ENCODE peak calls at places on chromosome 1, in four cellular contexts. H, T, S and J are unnamed samples.
A peak's percentile ranks its signal among the peaks of the same experiment; 100 is the strongest.

GRCh38 chr1:24411963-24412362 is 1.6 kb downstream of the STPG1 start:
- DNase-seq in H (peak; percentile 78), S (no peak), T (no peak), J (no peak)

GRCh38 chr1:67789551-67789950 is 43.7 kb downstream of the GNG12 start:
- DNase-seq in T (no peak), S (no peak), H (no peak), J (no peak)

GRCh38 chr1:168121314-168122029 is 15.3 kb downstream of the GPR161 start:
- DNase-seq in T (no peak), S (no peak), H (no peak), J (no peak)

GRCh38 chr1:81186271-81186670 is 614.5 kb upstream of the ADGRL2 start:
- DNase-seq in T (no peak), S (no peak), H (no peak), J (no peak)

GRCh38 chr1:232788235-232788872 is 16.9 kb upstream of the MAP10 start:
- DNase-seq in S (no peak), T (no peak), H (no peak), J (no peak)

GRCh38 chr1:78092686-78093085 is 46.9 kb downstream of the GIPC2 start:
- DNase-seq in S (no peak), T (no peak), H (no peak), J (no peak)

GRCh38 chr1:170985406-170985805 is 50.1 kb downstream of the MROH9 start:
- DNase-seq in H (no peak), S (no peak), T (no peak), J (no peak)

GRCh38 chr1:182198006-182198605 is 136.6 kb upstream of the ZNF648 start:
- DNase-seq in H (peak; percentile 49), T (no peak), S (no peak), J (no peak)

GRCh38 chr1:157994704-157995540 is 1.5 kb downstream of the KIRREL1 start:
- DNase-seq in H (no peak), T (no peak), S (no peak), J (no peak)

GRCh38 chr1:210467440-210468040 is 138.8 kb downstream of the HHAT start:
- DNase-seq in H (no peak), T (no peak), S (no peak), J (no peak)

GRCh38 chr1:20439282-20439681 is 46.7 kb downstream of the CAMK2N1 start:
- DNase-seq in H (peak; percentile 6), S (no peak), T (no peak), J (peak; percentile 28)

GRCh38 chr1:4425892-4426291 is 228.5 kb upstream of the AJAP1 start:
- DNase-seq in S (no peak), T (no peak), H (peak; percentile 65), J (no peak)

GRCh38 chr1:21251773-21252471 is 38.3 kb downstream of the ECE1 start:
- DNase-seq in T (no peak), H (peak; percentile 38), S (peak; percentile 91), J (no peak)

GRCh38 chr1:110205156-110205555 is 5.0 kb upstream of the KCNC4 start:
- DNase-seq in H (no peak), T (no peak), S (no peak), J (no peak)

GRCh38 chr1:31433396-31433930 is 20.4 kb downstream of the SERINC2 start:
- DNase-seq in T (no peak), S (no peak), H (no peak), J (no peak)

GRCh38 chr1:235017719-235018118 is 110.9 kb downstream of the TOMM20 start:
- DNase-seq in S (peak; percentile 41), H (no peak), T (no peak), J (no peak)

GRCh38 chr1:174021611-174022079 is 512 bp downstream of the RC3H1 start:
- DNase-seq in T (no peak), S (peak; percentile 24), H (peak; percentile 76), J (peak; percentile 68)

GRCh38 chr1:177384461-177384860 is 213.7 kb downstream of the BRINP2 start:
- DNase-seq in S (no peak), H (no peak), T (no peak), J (no peak)

GRCh38 chr1:186605762-186606350 is 74.4 kb downstream of the PTGS2 start:
- DNase-seq in H (peak; percentile 5), T (no peak), S (peak; percentile 23), J (peak; percentile 69)

GRCh38 chr1:93571623-93572310 is 109.9 kb downstream of the BCAR3 start:
- DNase-seq in S (no peak), T (no peak), H (no peak), J (no peak)

GRCh38 chr1:20141466-20141865 is 2.3 kb downstream of the PLA2G2F start:
- DNase-seq in H (no peak), S (no peak), T (no peak), J (no peak)

GRCh38 chr1:173415490-173415889 is 61.6 kb upstream of the PRDX6 start:
- DNase-seq in T (peak; percentile 79), S (no peak), H (no peak), J (no peak)

DNA sequence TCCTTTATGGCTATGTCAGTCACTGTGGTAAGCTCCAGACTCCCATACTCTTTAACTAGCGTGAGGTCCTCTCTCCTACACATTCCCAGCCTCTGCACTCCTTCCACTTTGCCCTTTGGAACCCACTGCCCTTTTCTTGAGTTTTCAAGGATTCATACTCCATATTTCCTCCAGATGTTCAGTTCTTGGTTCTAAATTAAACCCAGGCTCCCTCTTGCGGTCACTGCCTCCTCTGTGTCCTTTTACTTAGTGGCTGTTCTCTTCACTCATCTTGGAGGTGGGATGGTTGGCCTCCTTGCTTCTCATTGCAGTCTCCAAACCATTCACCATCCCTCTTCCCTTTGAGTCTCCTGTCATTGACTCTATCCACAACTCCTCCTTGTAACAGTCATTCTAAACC is 208.1 kb downstream of the TGFB2 start:
- DNase-seq in S (no peak), H (peak; percentile 56), T (no peak), J (no peak)
- TF ChIP-seq CBFB in S (no peak), H (no peak), T (no peak), J (no peak)

GRCh38 chr1:156004843-156005593 is 15.7 kb downstream of the SSR2 start:
- DNase-seq in T (no peak), H (no peak), S (no peak), J (no peak)
- TF ChIP-seq MAX in T (no peak), H (no peak), S (no peak), J (no peak)

GRCh38 chr1:189033171-189033570 is 1444.5 kb downstream of the BRINP3 start:
- DNase-seq in H (no peak), S (no peak), T (no peak), J (no peak)

GRCh38 chr1:189036628-189037027 is 1441.0 kb downstream of the BRINP3 start:
- DNase-seq in H (no peak), S (no peak), T (no peak), J (no peak)
- TF ChIP-seq CREM in H (no peak), S (no peak), T (no peak), J (no peak)

GRCh38 chr1:220001095-220001501 is 45.2 kb downstream of the EPRS1 start:
- DNase-seq in H (no peak), S (no peak), T (no peak), J (no peak)
- TF ChIP-seq CBFB in H (no peak), S (no peak), T (no peak), J (no peak)

GRCh38 chr1:151680812-151681211 is 35.8 kb downstream of the CELF3 start:
- DNase-seq in T (no peak), H (no peak), S (no peak), J (no peak)
- TF ChIP-seq MAX in T (no peak), H (no peak), S (no peak), J (no peak)

DNA sequence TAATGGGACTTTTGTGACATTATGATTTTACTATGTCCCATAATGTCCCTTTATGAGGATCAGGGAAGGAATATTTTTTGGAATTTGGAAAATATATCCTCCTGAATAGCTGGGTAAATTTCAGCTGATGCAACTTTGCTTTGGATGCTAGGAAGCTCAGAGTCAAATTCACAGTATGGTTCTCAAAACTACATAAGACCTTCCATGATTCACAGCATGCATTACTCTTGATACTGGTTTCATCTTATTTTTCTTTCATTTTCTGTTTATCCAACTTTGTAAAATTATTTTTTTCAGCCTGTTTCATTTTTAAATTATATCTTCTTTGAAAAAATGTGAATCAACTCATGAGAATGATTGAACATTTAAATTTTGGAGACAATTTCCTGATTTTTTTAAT is 160.2 kb downstream of the ATP6V1G3 start:
- DNase-seq in S (no peak), H (no peak), T (no peak), J (no peak)
- TF ChIP-seq CREM in S (no peak), H (no peak), T (no peak), J (no peak)

GRCh38 chr1:2210786-2211185 is 16.2 kb upstream of the FAAP20 start:
- DNase-seq in H (no peak), S (no peak), T (no peak), J (no peak)

GRCh38 chr1:2208309-2209239 is 14.0 kb upstream of the FAAP20 start:
- DNase-seq in H (no peak), T (no peak), S (peak; percentile 93), J (no peak)

GRCh38 chr1:2209400-2210083 is 15.0 kb upstream of the FAAP20 start:
- DNase-seq in H (no peak), S (no peak), T (no peak), J (no peak)

GRCh38 chr1:2212167-2212541 is 16.0 kb upstream of the SKI start:
- DNase-seq in T (no peak), H (no peak), S (no peak), J (peak; percentile 53)

DNA sequence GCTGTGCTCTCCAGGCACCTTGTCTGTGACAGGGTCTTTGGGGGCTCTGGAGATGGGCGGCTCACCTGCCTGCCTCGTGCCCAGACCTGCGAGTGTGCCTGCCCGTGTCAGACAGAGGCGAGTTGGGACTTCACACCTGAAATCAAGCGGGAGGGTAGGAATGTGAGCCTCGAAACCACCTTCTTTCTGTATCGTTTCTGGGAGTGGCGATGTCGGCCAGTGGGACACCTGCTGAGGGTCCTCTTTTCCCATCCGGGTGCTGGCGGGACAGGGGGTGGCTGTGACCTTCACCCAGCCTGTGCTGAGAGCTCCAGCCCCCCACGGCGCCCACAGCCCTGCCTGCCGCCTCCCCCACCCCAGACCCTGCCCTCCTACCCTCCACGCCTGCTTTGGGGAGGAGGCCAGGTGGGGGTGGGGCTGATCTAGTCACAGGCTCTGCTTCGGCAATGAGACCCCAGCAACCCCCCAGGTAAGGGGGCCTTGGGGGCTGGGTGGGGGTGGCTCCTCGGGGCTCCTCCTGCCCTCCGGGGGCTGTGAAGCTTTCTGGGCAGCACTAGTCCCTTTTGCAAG is 15.6 kb upstream of the FAAP20 start:
- DNase-seq in H (no peak), T (no peak), S (no peak), J (no peak)
- TF ChIP-seq CBFB in H (no peak), T (no peak), S (no peak), J (no peak)

GRCh38 chr1:25485536-25486235 is 55.0 kb downstream of the MACO1 start:
- DNase-seq in T (no peak), S (no peak), H (no peak), J (no peak)

GRCh38 chr1:25487628-25488027 is 55.8 kb upstream of the LDLRAP1 start:
- DNase-seq in S (peak; percentile 8), T (no peak), H (peak; percentile 57), J (no peak)

GRCh38 chr1:25484096-25484495 is 53.4 kb downstream of the MACO1 start:
- DNase-seq in H (no peak), S (no peak), T (no peak), J (no peak)

GRCh38 chr1:25484533-25484932 is 53.8 kb downstream of the MACO1 start:
- DNase-seq in H (no peak), T (no peak), S (no peak), J (no peak)

GRCh38 chr1:25486602-25487001 is 55.9 kb downstream of the MACO1 start:
- DNase-seq in T (no peak), H (no peak), S (no peak), J (no peak)
- TF ChIP-seq MAX in T (no peak), H (no peak), S (no peak), J (no peak)

GRCh38 chr1:35808376-35809155 is 750 bp downstream of the AGO4 start:
- DNase-seq in H (peak; percentile 50), T (no peak), S (peak; percentile 17), J (peak; percentile 38)
- TF ChIP-seq CREM in H (peak; percentile 9), T (no peak), S (no peak), J (peak; percentile 14)